ENCODE peak calls at places on chromosomes 3 and 15, in six cellular contexts. One of them, this sample, is unnamed.

GRCh38 chr3:125061170-125061569 is 5.4 kb upstream of the HEG1 start:
- DNase-seq in retinal pigment epithelial cell: no peak
- DNase-seq in progenitor cell of endocrine pancreas: no peak
- DNase-seq in lung: no peak
- DNase-seq in cardiac muscle cell: peak
- DNase-seq in BJ: peak
- DNase-seq in this sample: no peak

GRCh38 chr15:63530235-63530634 is 25.8 kb downstream of the USP3 start:
- DNase-seq in progenitor cell of endocrine pancreas: no peak
- DNase-seq in cardiac muscle cell: no peak
- DNase-seq in retinal pigment epithelial cell: no peak
- DNase-seq in lung: no peak
- DNase-seq in BJ: no peak
- DNase-seq in this sample: no peak

GRCh38 chr3:196524527-196524926 is 9.4 kb upstream of the SMCO1 start:
- DNase-seq in cardiac muscle cell: no peak
- DNase-seq in lung: no peak
- DNase-seq in progenitor cell of endocrine pancreas: no peak
- DNase-seq in BJ: no peak
- DNase-seq in retinal pigment epithelial cell: no peak
- DNase-seq in this sample: no peak

GRCh38 chr15:55289011-55289572 is 521 bp downstream of the RAB27A start:
- DNase-seq in lung: peak
- DNase-seq in retinal pigment epithelial cell: no peak
- DNase-seq in progenitor cell of endocrine pancreas: peak
- DNase-seq in cardiac muscle cell: peak
- DNase-seq in BJ: no peak
- DNase-seq in this sample: no peak

GRCh38 chr15:83835384-83836010 is 181.6 kb downstream of the ADAMTSL3 start:
- DNase-seq in retinal pigment epithelial cell: no peak
- DNase-seq in lung: no peak
- DNase-seq in cardiac muscle cell: no peak
- DNase-seq in BJ: no peak
- DNase-seq in progenitor cell of endocrine pancreas: no peak
- DNase-seq in this sample: no peak

GRCh38 chr15:88664151-88664778 is 25.4 kb downstream of the ISG20 start:
- DNase-seq in progenitor cell of endocrine pancreas: no peak
- DNase-seq in lung: no peak
- DNase-seq in BJ: no peak
- DNase-seq in retinal pigment epithelial cell: no peak
- DNase-seq in cardiac muscle cell: peak
- DNase-seq in this sample: no peak

GRCh38 chr3:66555214-66555844 is 54.5 kb upstream of the LRIG1 start:
- DNase-seq in retinal pigment epithelial cell: no peak
- DNase-seq in lung: no peak
- DNase-seq in BJ: no peak
- DNase-seq in cardiac muscle cell: no peak
- DNase-seq in progenitor cell of endocrine pancreas: no peak
- DNase-seq in this sample: no peak

GRCh38 chr3:171682743-171683142 is 127.5 kb downstream of the PLD1 start:
- DNase-seq in retinal pigment epithelial cell: no peak
- DNase-seq in lung: no peak
- DNase-seq in cardiac muscle cell: no peak
- DNase-seq in BJ: no peak
- DNase-seq in progenitor cell of endocrine pancreas: no peak
- DNase-seq in this sample: no peak

GRCh38 chr3:48064292-48064829 is 48.1 kb upstream of the MAP4 start:
- DNase-seq in BJ: no peak
- DNase-seq in retinal pigment epithelial cell: no peak
- DNase-seq in lung: no peak
- DNase-seq in cardiac muscle cell: no peak
- DNase-seq in progenitor cell of endocrine pancreas: no peak
- DNase-seq in this sample: no peak

GRCh38 chr15:80694624-80695098 is 449 bp upstream of the ABHD17C start:
- DNase-seq in cardiac muscle cell: peak
- DNase-seq in retinal pigment epithelial cell: no peak
- DNase-seq in progenitor cell of endocrine pancreas: peak
- DNase-seq in BJ: no peak
- DNase-seq in lung: no peak
- DNase-seq in this sample: no peak

GRCh38 chr15:51917493-51917892 is 54.1 kb downstream of the LEO1 start:
- DNase-seq in progenitor cell of endocrine pancreas: no peak
- DNase-seq in lung: peak
- DNase-seq in retinal pigment epithelial cell: no peak
- DNase-seq in cardiac muscle cell: peak
- DNase-seq in BJ: no peak
- DNase-seq in this sample: no peak

GRCh38 chr3:37671000-37671483 is 190.6 kb upstream of the CTDSPL start:
- DNase-seq in progenitor cell of endocrine pancreas: no peak
- DNase-seq in retinal pigment epithelial cell: no peak
- DNase-seq in cardiac muscle cell: no peak
- DNase-seq in lung: no peak
- DNase-seq in BJ: no peak
- DNase-seq in this sample: no peak

GRCh38 chr3:70737656-70738309 is 425.3 kb upstream of the MDFIC2 start:
- DNase-seq in lung: no peak
- DNase-seq in cardiac muscle cell: peak
- DNase-seq in retinal pigment epithelial cell: no peak
- DNase-seq in progenitor cell of endocrine pancreas: no peak
- DNase-seq in BJ: no peak
- DNase-seq in this sample: no peak

GRCh38 chr3:93843981-93844380 is 129.7 kb downstream of the PROS1 start:
- DNase-seq in progenitor cell of endocrine pancreas: no peak
- DNase-seq in lung: no peak
- DNase-seq in cardiac muscle cell: peak
- DNase-seq in BJ: peak
- DNase-seq in retinal pigment epithelial cell: peak
- DNase-seq in this sample: peak

GRCh38 chr3:126313580-126314304 is 43.5 kb downstream of the KLF15 start:
- DNase-seq in BJ: no peak
- DNase-seq in progenitor cell of endocrine pancreas: no peak
- DNase-seq in lung: no peak
- DNase-seq in retinal pigment epithelial cell: no peak
- DNase-seq in cardiac muscle cell: peak
- DNase-seq in this sample: no peak

GRCh38 chr3:151976211-151977050 is 103.0 kb downstream of the SUCNR1 start:
- DNase-seq in BJ: peak
- DNase-seq in lung: no peak
- DNase-seq in progenitor cell of endocrine pancreas: no peak
- DNase-seq in retinal pigment epithelial cell: peak
- DNase-seq in cardiac muscle cell: peak
- DNase-seq in this sample: peak

GRCh38 chr15:63709365-63709764 is 112.2 kb downstream of the FBXL22 start:
- DNase-seq in progenitor cell of endocrine pancreas: no peak
- DNase-seq in lung: no peak
- DNase-seq in retinal pigment epithelial cell: no peak
- DNase-seq in cardiac muscle cell: no peak
- DNase-seq in BJ: no peak
- DNase-seq in this sample: no peak

GRCh38 chr3:175127075-175127662 is 268.0 kb downstream of the NAALADL2 start:
- DNase-seq in lung: no peak
- DNase-seq in retinal pigment epithelial cell: no peak
- DNase-seq in cardiac muscle cell: no peak
- DNase-seq in BJ: no peak
- DNase-seq in progenitor cell of endocrine pancreas: no peak
- DNase-seq in this sample: no peak

DNA sequence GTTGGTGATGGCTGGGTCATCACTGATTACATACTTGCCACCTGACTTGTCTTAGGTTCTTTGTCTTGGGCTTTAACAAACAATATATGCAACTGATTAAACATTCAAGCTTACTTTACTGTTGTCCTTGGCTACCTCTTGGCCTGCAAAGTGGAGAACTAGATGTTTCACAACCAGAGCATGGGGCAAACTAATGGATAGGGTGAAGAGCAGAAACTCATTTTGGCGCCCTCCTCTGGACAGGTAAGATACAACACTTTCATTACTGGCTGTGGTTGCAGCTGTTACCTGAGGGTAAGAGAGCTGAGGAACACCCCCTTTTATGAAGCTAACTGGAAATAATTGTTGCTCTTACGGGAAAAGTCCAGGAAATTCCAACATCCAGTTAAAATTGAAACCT is 262.1 kb downstream of the NAALADL2 start:
- DNase-seq in progenitor cell of endocrine pancreas: no peak
- DNase-seq in lung: peak
- DNase-seq in retinal pigment epithelial cell: no peak
- DNase-seq in cardiac muscle cell: no peak
- DNase-seq in BJ: no peak
- DNase-seq in this sample: no peak
- TF ChIP-seq CTCF in progenitor cell of endocrine pancreas: peak
- TF ChIP-seq CTCF in lung: no peak
- TF ChIP-seq CTCF in retinal pigment epithelial cell: peak
- TF ChIP-seq CTCF in cardiac muscle cell: peak
- TF ChIP-seq CTCF in BJ: peak
- TF ChIP-seq CTCF in this sample: peak

GRCh38 chr3:57911588-57911987 is 96.6 kb upstream of the FLNB start:
- DNase-seq in cardiac muscle cell: no peak
- DNase-seq in progenitor cell of endocrine pancreas: no peak
- DNase-seq in lung: no peak
- DNase-seq in retinal pigment epithelial cell: no peak
- DNase-seq in BJ: no peak
- DNase-seq in this sample: no peak

DNA sequence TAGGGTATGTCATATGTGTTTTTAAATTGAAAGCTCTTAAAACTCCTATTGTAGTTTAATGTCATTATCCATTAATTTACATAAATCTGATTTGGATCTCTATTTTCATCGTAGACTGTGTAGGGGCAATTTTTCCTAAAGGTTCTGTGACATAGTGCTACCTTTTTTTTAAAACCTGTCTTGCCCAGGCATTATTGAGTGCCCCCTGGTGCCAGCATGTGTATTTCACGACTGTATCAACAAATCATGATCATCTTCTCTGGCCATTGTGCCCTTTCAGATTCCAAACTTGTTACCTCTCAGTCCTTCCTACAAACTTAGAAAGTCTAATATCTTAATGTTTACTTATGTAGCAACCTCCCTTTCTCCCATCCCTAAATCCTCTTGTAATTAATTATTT is 97.2 kb upstream of the FLNB start:
- DNase-seq in retinal pigment epithelial cell: peak
- DNase-seq in cardiac muscle cell: peak
- DNase-seq in progenitor cell of endocrine pancreas: no peak
- DNase-seq in lung: no peak
- DNase-seq in BJ: no peak
- DNase-seq in this sample: no peak
- TF ChIP-seq CTCF in retinal pigment epithelial cell: peak
- TF ChIP-seq CTCF in cardiac muscle cell: peak
- TF ChIP-seq CTCF in progenitor cell of endocrine pancreas: peak
- TF ChIP-seq CTCF in lung: no peak
- TF ChIP-seq CTCF in BJ: peak
- TF ChIP-seq CTCF in this sample: peak

DNA sequence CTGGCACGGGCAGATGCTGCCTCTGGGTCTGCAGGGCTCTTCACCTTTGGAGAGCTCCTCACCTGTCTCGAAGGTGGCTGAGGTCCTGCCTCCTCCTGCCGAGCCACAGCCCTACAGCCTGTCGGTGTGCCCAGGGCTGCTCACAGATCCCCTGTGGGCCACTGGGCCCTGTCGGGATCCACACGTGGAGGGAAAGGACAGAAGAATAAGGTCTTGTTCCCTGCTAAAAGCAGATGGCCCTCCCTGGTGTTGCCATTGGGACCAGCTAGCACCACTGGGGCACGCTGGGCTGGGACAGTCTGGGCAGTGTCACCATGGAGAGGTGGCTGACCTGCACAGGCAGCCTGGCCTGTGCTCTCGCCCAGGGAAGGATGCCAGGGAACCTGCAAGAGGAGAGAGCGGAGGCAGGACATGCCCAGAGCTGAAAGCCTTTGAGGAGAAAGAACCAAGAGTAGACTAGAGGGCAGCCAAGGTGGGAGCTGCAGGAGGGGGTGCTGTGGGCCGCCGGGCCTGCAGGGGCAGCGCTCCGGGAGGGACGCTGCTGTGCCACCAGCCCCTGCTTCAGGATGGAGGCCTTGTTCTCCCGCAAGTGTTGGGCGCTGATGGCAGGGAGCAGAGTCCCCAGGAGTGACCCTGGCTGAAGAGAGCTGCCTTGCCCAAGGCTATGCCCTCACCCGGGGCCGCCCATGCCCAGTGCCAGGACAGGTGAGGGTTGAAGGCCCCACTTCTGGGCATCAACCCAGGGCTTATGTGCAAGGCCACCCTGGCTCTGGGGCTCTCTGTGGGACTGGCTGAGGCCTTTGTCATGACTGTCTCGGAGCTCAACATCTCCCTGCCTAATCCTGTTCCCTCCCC is 210.2 kb downstream of the XXYLT1 start:
- DNase-seq in progenitor cell of endocrine pancreas: no peak
- DNase-seq in lung: no peak
- DNase-seq in cardiac muscle cell: no peak
- DNase-seq in BJ: no peak
- DNase-seq in retinal pigment epithelial cell: no peak
- DNase-seq in this sample: no peak
- TF ChIP-seq CTCF in progenitor cell of endocrine pancreas: peak
- TF ChIP-seq CTCF in lung: no peak
- TF ChIP-seq CTCF in cardiac muscle cell: no peak
- TF ChIP-seq CTCF in BJ: no peak
- TF ChIP-seq CTCF in retinal pigment epithelial cell: no peak
- TF ChIP-seq CTCF in this sample: no peak

DNA sequence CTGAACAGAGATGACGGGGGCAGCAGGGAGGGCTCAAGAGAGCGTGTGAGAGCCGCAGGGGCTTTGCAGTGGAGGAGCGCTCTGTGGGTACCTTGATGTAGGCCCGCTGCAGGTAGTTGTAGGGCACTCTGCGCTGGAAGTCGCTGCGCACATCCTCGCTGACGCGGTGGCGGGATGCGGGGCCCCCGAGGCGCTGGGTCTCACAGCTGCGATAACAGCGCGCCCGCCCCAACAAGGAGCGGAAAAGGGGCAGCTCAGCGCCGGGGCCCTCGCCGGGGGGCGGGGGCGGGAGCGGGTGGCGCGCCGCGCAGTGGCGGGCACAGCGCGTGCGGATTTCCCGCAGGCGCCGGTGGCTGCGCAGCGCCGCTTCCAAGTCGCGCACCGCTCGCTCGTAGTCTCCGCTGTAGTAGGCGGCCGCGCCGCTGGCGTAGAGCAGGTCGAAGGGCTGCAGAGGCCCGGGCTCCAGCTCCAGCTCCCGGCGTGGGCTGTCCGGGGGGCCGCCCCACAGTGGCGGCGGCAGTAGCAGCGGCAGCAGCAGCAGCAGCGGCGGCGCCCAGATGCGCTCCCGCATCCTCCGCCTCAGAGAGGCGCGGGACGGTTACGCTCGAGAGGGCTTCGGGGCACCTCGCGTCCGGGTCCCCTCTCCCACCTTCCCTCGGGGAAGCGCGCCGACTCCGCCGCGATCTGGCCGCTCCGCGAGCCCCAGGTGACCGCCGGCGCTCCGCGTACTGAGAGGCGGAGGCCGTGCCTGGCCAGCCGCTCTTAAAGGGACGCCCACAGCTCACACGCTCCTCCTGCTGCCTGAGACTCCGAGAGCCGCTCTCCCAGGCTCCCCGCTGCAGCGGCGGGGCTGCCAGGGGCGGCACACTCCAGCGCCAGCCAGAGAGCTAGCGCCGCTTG is at the start of gene P3H2:
- DNase-seq in cardiac muscle cell: peak
- DNase-seq in retinal pigment epithelial cell: peak
- DNase-seq in BJ: no peak
- DNase-seq in lung: peak
- DNase-seq in progenitor cell of endocrine pancreas: peak
- DNase-seq in this sample: no peak
- TF ChIP-seq CTCF in cardiac muscle cell: peak
- TF ChIP-seq CTCF in retinal pigment epithelial cell: peak
- TF ChIP-seq CTCF in BJ: peak
- TF ChIP-seq CTCF in lung: no peak
- TF ChIP-seq CTCF in progenitor cell of endocrine pancreas: peak
- TF ChIP-seq CTCF in this sample: peak

This sample was measured in AG04449.